ENCODE peak calls at places on chromosomes 12 and 14, in ten cellular contexts. V, W, D, L, J, F, N, H, A and I are unnamed samples.

GRCh38 chr14:22973217-22974032 is 8.9 kb downstream of the AJUBA start:
- DNase-seq in V (peak), W (peak), D (peak), L (peak), J (peak), F (peak), N (no peak), H (peak), A (peak), I (peak)

GRCh38 chr12:104698871-104699270 is 242.1 kb downstream of the CHST11 start:
- DNase-seq in V (no peak), W (peak), D (no peak), L (peak), J (no peak), F (no peak), N (no peak), H (no peak), A (no peak), I (no peak)

GRCh38 chr14:95482967-95483842 is 33.2 kb downstream of the SYNE3 start:
- DNase-seq in V (peak), W (peak), D (peak), L (peak), J (peak), F (peak), N (peak), H (no peak), A (peak), I (peak)

GRCh38 chr14:92340938-92341337 is 18.0 kb downstream of the SLC24A4 start:
- DNase-seq in V (no peak), W (no peak), D (no peak), L (no peak), J (no peak), F (no peak), N (no peak), H (no peak), A (no peak), I (no peak)

GRCh38 chr12:67477682-67478265 is 170.8 kb upstream of the DYRK2 start:
- DNase-seq in V (no peak), W (no peak), D (no peak), L (no peak), J (no peak), F (no peak), N (no peak), H (no peak), A (no peak), I (no peak)

GRCh38 chr14:50082308-50082742 is 34.0 kb downstream of the VCPKMT start:
- DNase-seq in V (no peak), W (no peak), D (no peak), L (no peak), J (no peak), F (no peak), N (no peak), H (no peak), A (no peak), I (no peak)

GRCh38 chr12:50517456-50518048 is 12.8 kb downstream of the DIP2B start:
- DNase-seq in V (peak), W (peak), D (peak), L (peak), J (no peak), F (peak), N (no peak), H (no peak), A (no peak), I (peak)

GRCh38 chr12:41778934-41779333 is 365.7 kb downstream of the GXYLT1 start:
- DNase-seq in V (no peak), W (no peak), D (no peak), L (no peak), J (no peak), F (no peak), N (no peak), H (no peak), A (no peak), I (no peak)

GRCh38 chr14:102086346-102086971 is 385 bp downstream of the HSP90AA1 start:
- DNase-seq in V (peak), W (peak), D (peak), L (peak), J (peak), F (peak), N (no peak), H (no peak), A (peak), I (peak)

GRCh38 chr14:47917344-47917954 is 242.0 kb upstream of the MDGA2 start:
- DNase-seq in V (peak), W (no peak), D (peak), L (peak), J (peak), F (peak), N (no peak), H (no peak), A (no peak), I (peak)

GRCh38 chr12:21223930-21224329 is 92.9 kb downstream of the SLCO1B1 start:
- DNase-seq in V (no peak), W (no peak), D (no peak), L (no peak), J (no peak), F (no peak), N (no peak), H (no peak), A (no peak), I (no peak)

GRCh38 chr14:77638738-77639137 is 22.3 kb upstream of the SPTLC2 start:
- DNase-seq in V (peak), W (peak), D (peak), L (peak), J (no peak), F (peak), N (peak), H (no peak), A (peak), I (peak)

GRCh38 chr12:685388-685787 is 22.1 kb upstream of the NINJ2 start:
- DNase-seq in V (peak), W (no peak), D (peak), L (peak), J (no peak), F (no peak), N (no peak), H (no peak), A (peak), I (peak)

GRCh38 chr12:65953621-65954020 is 129.3 kb downstream of the HMGA2 start:
- DNase-seq in V (peak), W (peak), D (no peak), L (peak), J (no peak), F (peak), N (no peak), H (no peak), A (no peak), I (no peak)

GRCh38 chr14:106845286-106846087 is 1319.1 kb downstream of the TMEM121 start:
- DNase-seq in V (no peak), W (no peak), D (no peak), L (no peak), J (no peak), F (peak), N (no peak), H (peak), A (no peak), I (no peak)

GRCh38 chr12:39047539-39048078 is 142.2 kb upstream of the CPNE8 start:
- DNase-seq in V (no peak), W (no peak), D (no peak), L (no peak), J (no peak), F (no peak), N (no peak), H (no peak), A (no peak), I (no peak)

GRCh38 chr14:104428333-104428851 is 151.2 kb upstream of the C14orf180 start:
- DNase-seq in V (no peak), W (no peak), D (no peak), L (no peak), J (no peak), F (no peak), N (no peak), H (no peak), A (peak), I (no peak)

GRCh38 chr12:43349863-43350262 is 202.1 kb downstream of the ADAMTS20 start:
- DNase-seq in V (peak), W (no peak), D (no peak), L (peak), J (no peak), F (peak), N (no peak), H (no peak), A (no peak), I (peak)

GRCh38 chr12:62191747-62192485 is 68.3 kb upstream of the USP15 start:
- DNase-seq in V (peak), W (peak), D (peak), L (no peak), J (peak), F (no peak), N (no peak), H (no peak), A (no peak), I (peak)

GRCh38 chr14:100892496-100893227 is 10.9 kb downstream of the RTL1 start:
- DNase-seq in V (no peak), W (no peak), D (no peak), L (no peak), J (no peak), F (no peak), N (no peak), H (no peak), A (peak), I (no peak)

GRCh38 chr12:89733579-89734201 is 25.1 kb upstream of the ATP2B1 start:
- DNase-seq in V (peak), W (peak), D (peak), L (peak), J (no peak), F (peak), N (peak), H (no peak), A (no peak), I (peak)

GRCh38 chr12:89731064-89731463 is 22.4 kb upstream of the ATP2B1 start:
- DNase-seq in V (peak), W (no peak), D (peak), L (peak), J (no peak), F (no peak), N (no peak), H (no peak), A (no peak), I (no peak)

GRCh38 chr12:89732511-89732910 is 23.9 kb upstream of the ATP2B1 start:
- DNase-seq in V (no peak), W (no peak), D (no peak), L (no peak), J (no peak), F (peak), N (no peak), H (no peak), A (no peak), I (no peak)

GRCh38 chr12:89730060-89730459 is 21.4 kb upstream of the ATP2B1 start:
- DNase-seq in V (no peak), W (no peak), D (no peak), L (no peak), J (no peak), F (no peak), N (no peak), H (no peak), A (no peak), I (no peak)

GRCh38 chr12:89731614-89732013 is 23.0 kb upstream of the ATP2B1 start:
- DNase-seq in V (peak), W (peak), D (peak), L (peak), J (no peak), F (peak), N (no peak), H (no peak), A (no peak), I (peak)
- H3K4me3 ChIP-seq in V (no peak), W (no peak), D (no peak), L (no peak), J (no peak), F (no peak), N (no peak), H (no peak), A (no peak), I (no peak)

GRCh38 chr12:131854861-131855476 is 26.8 kb downstream of the MMP17 start:
- DNase-seq in V (no peak), W (no peak), D (no peak), L (no peak), J (no peak), F (no peak), N (no peak), H (peak), A (no peak), I (no peak)
- TF ChIP-seq CTCF in V (no peak), W (no peak), D (no peak), L (no peak), J (no peak), F (no peak), N (no peak), H (no peak), A (no peak), I (no peak)

GRCh38 chr12:74033531-74033930 is 504.1 kb upstream of the ATXN7L3B start:
- DNase-seq in V (no peak), W (no peak), D (no peak), L (no peak), J (no peak), F (no peak), N (no peak), H (no peak), A (no peak), I (no peak)
- H3K4me3 ChIP-seq in V (no peak), W (no peak), D (no peak), L (no peak), J (no peak), F (no peak), N (no peak), H (no peak), A (no peak), I (no peak)

DNA sequence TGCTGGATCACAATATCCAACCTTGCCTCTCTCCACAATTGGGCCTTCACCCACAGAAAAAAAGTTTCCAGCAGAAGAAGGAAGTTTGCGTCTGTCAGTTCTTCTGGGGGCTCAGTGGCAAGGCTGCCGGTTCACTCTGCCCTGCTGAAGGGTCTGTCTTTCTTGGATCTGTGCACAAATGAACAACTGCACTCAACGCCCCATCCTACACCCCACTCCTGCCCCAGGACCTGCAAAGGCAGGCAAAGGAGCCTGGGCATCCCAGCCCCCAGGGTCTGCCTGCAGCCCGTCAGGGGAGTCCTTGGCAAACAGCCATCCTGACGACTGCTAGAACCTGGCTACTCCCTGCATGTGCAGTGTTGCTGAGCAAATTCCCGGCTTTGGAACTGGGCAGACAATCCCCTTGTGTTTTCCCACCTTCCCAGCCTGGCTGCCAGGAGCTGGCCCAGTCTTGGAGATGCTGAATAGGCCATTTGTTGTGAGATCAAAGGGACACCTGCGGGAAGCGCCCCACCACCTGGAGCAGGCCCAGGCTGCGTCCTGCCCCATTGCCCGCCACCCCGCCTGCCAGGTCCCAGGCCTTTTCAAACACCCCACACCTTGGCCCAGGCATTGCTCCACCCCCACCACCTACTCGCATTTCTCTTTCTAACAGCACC is 311.9 kb downstream of the BCL11B start:
- DNase-seq in V (no peak), W (no peak), D (no peak), L (no peak), J (no peak), F (no peak), N (no peak), H (no peak), A (no peak), I (no peak)
- TF ChIP-seq CTCF in V (no peak), W (no peak), D (no peak), L (no peak), J (no peak), F (no peak), N (no peak), H (no peak), A (no peak), I (no peak)

GRCh38 chr14:55588259-55588699 is 8.3 kb downstream of the KTN1 start:
- DNase-seq in V (no peak), W (peak), D (no peak), L (peak), J (no peak), F (peak), N (no peak), H (no peak), A (no peak), I (peak)
- H3K4me3 ChIP-seq in V (no peak), W (no peak), D (no peak), L (no peak), J (no peak), F (no peak), N (no peak), H (no peak), A (no peak), I (no peak)

GRCh38 chr12:116012757-116013156 is 264.7 kb downstream of the MED13L start:
- DNase-seq in V (no peak), W (no peak), D (no peak), L (no peak), J (no peak), F (no peak), N (no peak), H (no peak), A (no peak), I (no peak)

GRCh38 chr12:116006141-116006540 is 271.4 kb downstream of the MED13L start:
- DNase-seq in V (no peak), W (no peak), D (no peak), L (no peak), J (no peak), F (no peak), N (no peak), H (no peak), A (no peak), I (no peak)

GRCh38 chr12:116011217-116011616 is 266.3 kb downstream of the MED13L start:
- DNase-seq in V (no peak), W (no peak), D (no peak), L (no peak), J (no peak), F (no peak), N (no peak), H (no peak), A (no peak), I (no peak)

GRCh38 chr12:116010467-116010866 is 267.0 kb downstream of the MED13L start:
- DNase-seq in V (no peak), W (no peak), D (no peak), L (no peak), J (no peak), F (no peak), N (no peak), H (no peak), A (no peak), I (no peak)

DNA sequence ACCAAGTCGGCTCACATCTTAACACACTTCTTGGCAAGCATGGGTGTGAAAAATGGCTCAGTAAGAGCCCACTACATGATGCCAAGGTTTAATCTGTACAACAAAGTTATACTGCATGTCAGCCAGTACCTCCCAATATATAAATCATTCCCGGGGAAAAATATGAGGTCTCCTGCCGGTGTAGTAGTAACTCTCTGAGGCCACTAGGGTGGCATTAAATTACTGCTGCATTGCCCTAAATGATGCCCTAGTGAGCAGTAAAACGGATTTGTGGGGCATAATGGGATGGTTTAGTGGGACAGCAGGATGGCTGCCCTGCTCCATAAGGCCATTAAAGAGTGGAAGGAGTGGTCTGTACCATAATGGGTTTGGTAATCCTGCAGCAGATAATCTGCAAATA is 267.7 kb downstream of the MED13L start:
- DNase-seq in V (peak), W (no peak), D (no peak), L (no peak), J (no peak), F (no peak), N (no peak), H (no peak), A (no peak), I (peak)
- TF ChIP-seq CTCF in V (peak), W (peak), D (peak), L (peak), J (no peak), F (peak), N (peak), H (no peak), A (no peak), I (peak)

GRCh38 chr12:4745249-4745648 is 25.0 kb downstream of the GALNT8 start:
- DNase-seq in V (no peak), W (no peak), D (no peak), L (no peak), J (no peak), F (no peak), N (no peak), H (no peak), A (no peak), I (no peak)

GRCh38 chr12:4742421-4742970 is 22.3 kb downstream of the GALNT8 start:
- DNase-seq in V (no peak), W (no peak), D (no peak), L (no peak), J (no peak), F (no peak), N (no peak), H (no peak), A (no peak), I (no peak)

GRCh38 chr12:4743046-4743445 is 22.8 kb downstream of the GALNT8 start:
- DNase-seq in V (no peak), W (no peak), D (no peak), L (no peak), J (no peak), F (no peak), N (no peak), H (no peak), A (no peak), I (no peak)

GRCh38 chr12:4744709-4745108 is 24.5 kb downstream of the GALNT8 start:
- DNase-seq in V (no peak), W (no peak), D (no peak), L (no peak), J (no peak), F (no peak), N (no peak), H (no peak), A (no peak), I (no peak)
- H3K4me3 ChIP-seq in V (no peak), W (no peak), D (no peak), L (no peak), J (no peak), F (no peak), N (no peak), H (no peak), A (no peak), I (no peak)